ENCODE peak calls at places on chromosome 1, in four cellular contexts. One of them, this sample, is unnamed.

GRCh38 chr1:165891461-165891860 is 64.0 kb downstream of the UCK2 start:
- DNase-seq in memory B cell: no peak
- DNase-seq in tibial nerve: no peak
- DNase-seq in stimulated activated CD4-positive, alpha-beta T cell treated with anti-CD3 and anti-CD28 coated beads, TNF-alpha, amount 100 ng/mL, for 1 hour: no peak
- DNase-seq in this sample: no peak

GRCh38 chr1:39671433-39671792 is 494 bp downstream of the NT5C1A start:
- DNase-seq in memory B cell: no peak
- DNase-seq in tibial nerve: peak; percentile 8
- DNase-seq in stimulated activated CD4-positive, alpha-beta T cell treated with anti-CD3 and anti-CD28 coated beads, TNF-alpha, amount 100 ng/mL, for 1 hour: no peak
- DNase-seq in this sample: peak; percentile 56

GRCh38 chr1:236543065-236543669 is 19.4 kb downstream of the LGALS8 start:
- DNase-seq in memory B cell: no peak
- DNase-seq in tibial nerve: no peak
- DNase-seq in stimulated activated CD4-positive, alpha-beta T cell treated with anti-CD3 and anti-CD28 coated beads, TNF-alpha, amount 100 ng/mL, for 1 hour: no peak
- DNase-seq in this sample: no peak

GRCh38 chr1:235270625-235271024 is 57.4 kb downstream of the ARID4B start:
- DNase-seq in memory B cell: no peak
- DNase-seq in tibial nerve: no peak
- DNase-seq in stimulated activated CD4-positive, alpha-beta T cell treated with anti-CD3 and anti-CD28 coated beads, TNF-alpha, amount 100 ng/mL, for 1 hour: no peak
- DNase-seq in this sample: no peak

GRCh38 chr1:168470821-168471473 is 72.8 kb downstream of the XCL2 start:
- DNase-seq in memory B cell: no peak
- DNase-seq in tibial nerve: no peak
- DNase-seq in stimulated activated CD4-positive, alpha-beta T cell treated with anti-CD3 and anti-CD28 coated beads, TNF-alpha, amount 100 ng/mL, for 1 hour: no peak
- DNase-seq in this sample: peak; percentile 22

GRCh38 chr1:92804721-92805169 is 19.8 kb upstream of the EVI5 start:
- DNase-seq in memory B cell: no peak
- DNase-seq in tibial nerve: peak; percentile 33
- DNase-seq in stimulated activated CD4-positive, alpha-beta T cell treated with anti-CD3 and anti-CD28 coated beads, TNF-alpha, amount 100 ng/mL, for 1 hour: no peak
- DNase-seq in this sample: peak; percentile 86

GRCh38 chr1:31154000-31154631 is 85.6 kb downstream of the NKAIN1 start:
- DNase-seq in memory B cell: no peak
- DNase-seq in tibial nerve: no peak
- DNase-seq in stimulated activated CD4-positive, alpha-beta T cell treated with anti-CD3 and anti-CD28 coated beads, TNF-alpha, amount 100 ng/mL, for 1 hour: no peak
- DNase-seq in this sample: no peak

GRCh38 chr1:29772584-29772983 is 536.3 kb downstream of the PTPRU start:
- DNase-seq in memory B cell: no peak
- DNase-seq in tibial nerve: no peak
- DNase-seq in stimulated activated CD4-positive, alpha-beta T cell treated with anti-CD3 and anti-CD28 coated beads, TNF-alpha, amount 100 ng/mL, for 1 hour: no peak
- DNase-seq in this sample: no peak

GRCh38 chr1:77039739-77040138 is 172.5 kb downstream of the ST6GALNAC5 start:
- DNase-seq in memory B cell: no peak
- DNase-seq in tibial nerve: peak; percentile 59
- DNase-seq in stimulated activated CD4-positive, alpha-beta T cell treated with anti-CD3 and anti-CD28 coated beads, TNF-alpha, amount 100 ng/mL, for 1 hour: no peak
- DNase-seq in this sample: peak; percentile 40

This sample was measured in body of pancreas.